ENCODE peak calls at places on chromosomes 16 and 17, in seven cellular contexts. J is T-helper 22 cell, K is NCI-H526, I is substantia nigra, Q is RPMI8226, U is epithelial cell of prostate, C is HTR-8/SVneo. B is an unnamed sample.
A peak's percentile ranks its signal among the peaks of the same experiment; 100 is the strongest.

GRCh38 chr16:57169327-57169726 is 16.5 kb downstream of the PSME3IP1 start:
- DNase-seq in J (no peak), K (no peak), I (no peak), Q (no peak), U (no peak), C (no peak), B (no peak)

GRCh38 chr17:17106716-17107115 is 64.5 kb downstream of the MPRIP start:
- DNase-seq in J (no peak), K (no peak), I (no peak), Q (no peak), U (no peak), C (no peak), B (no peak)

GRCh38 chr16:38941-39892 is 14.2 kb downstream of the POLR3K start:
- DNase-seq in J (peak; percentile 11), K (no peak), I (no peak), Q (peak; percentile 91), U (peak; percentile 59), C (no peak), B (no peak)

GRCh38 chr17:44987883-44988195 is 19.7 kb upstream of the C1QL1 start:
- DNase-seq in J (no peak), K (no peak), I (no peak), Q (no peak), U (no peak), C (no peak), B (no peak)

GRCh38 chr17:18970582-18971480 is 18.9 kb downstream of the SLC5A10 start:
- DNase-seq in J (no peak), K (no peak), I (no peak), Q (no peak), U (no peak), C (no peak), B (no peak)

GRCh38 chr17:75808905-75809621 is 24.5 kb downstream of the UNK start:
- DNase-seq in J (no peak), K (no peak), I (no peak), Q (no peak), U (peak; percentile 31), C (no peak), B (no peak)

GRCh38 chr16:48011888-48012658 is 143.7 kb downstream of the ABCC12 start:
- DNase-seq in J (no peak), K (no peak), I (no peak), Q (peak; percentile 22), U (no peak), C (no peak), B (no peak)

GRCh38 chr17:79965806-79966205 is 69.9 kb downstream of the TBC1D16 start:
- DNase-seq in J (no peak), K (no peak), I (peak; percentile 67), Q (no peak), U (no peak), C (no peak), B (peak; percentile 42)

B was measured in SJSA1.